ENCODE peak calls at places on chromosomes 11 and 22, in six cellular contexts. A is Panc1, R is prostate gland, U is pancreas, H is keratinocyte, F is lung. J is an unnamed sample.

GRCh38 chr11:12518606-12519385 is 141.4 kb downstream of the PARVA start:
- DNase-seq in U (no peak), A (no peak), F (no peak), H (no peak), R (no peak), J (no peak)

GRCh38 chr11:7609521-7609920 is 63.8 kb downstream of the CYB5R2 start:
- DNase-seq in H (no peak), U (no peak), F (no peak), R (no peak), A (no peak), J (no peak)

GRCh38 chr11:81772161-81772560 is 961.5 kb downstream of the FAM181B start:
- DNase-seq in F (no peak), U (no peak), R (no peak), A (no peak), H (no peak), J (no peak)

GRCh38 chr11:15742626-15743243 is 613.6 kb downstream of the SOX6 start:
- DNase-seq in H (no peak), F (no peak), R (no peak), U (no peak), A (no peak), J (no peak)

GRCh38 chr11:122778148-122778547 is 60.2 kb upstream of the CRTAM start:
- DNase-seq in R (no peak), H (no peak), A (no peak), F (no peak), U (no peak), J (no peak)

GRCh38 chr11:64751580-64751979 is 7.6 kb upstream of the RASGRP2 start:
- DNase-seq in H (no peak), A (no peak), U (no peak), R (no peak), F (no peak), J (no peak)

GRCh38 chr11:6681505-6681904 is 1.6 kb downstream of the MRPL17 start:
- DNase-seq in U (no peak), H (no peak), F (no peak), R (no peak), A (no peak), J (no peak)

GRCh38 chr11:113474362-113475159 is 637 bp downstream of the DRD2 start:
- DNase-seq in R (peak; percentile 57), U (peak; percentile 87), F (peak; percentile 78), A (no peak), H (peak; percentile 28), J (peak; percentile 72)

GRCh38 chr22:50529416-50530279 is at the start of gene TYMP:
- DNase-seq in H (no peak), F (peak; percentile 81), R (peak; percentile 49), A (no peak), U (peak; percentile 86), J (no peak)

GRCh38 chr22:23531966-23532735 is 47.9 kb downstream of the IGLL1 start:
- DNase-seq in F (no peak), U (peak; percentile 41), A (no peak), H (no peak), R (no peak), J (no peak)

GRCh38 chr22:31923761-31924160 is 20.6 kb upstream of the YWHAH start:
- DNase-seq in A (no peak), H (no peak), F (no peak), R (no peak), U (no peak), J (no peak)

GRCh38 chr11:548700-549603 is 11.6 kb downstream of the LMNTD2 start:
- DNase-seq in U (no peak), A (no peak), R (no peak), H (no peak), F (no peak), J (no peak)

GRCh38 chr11:68337399-68337835 is 25.0 kb downstream of the LRP5 start:
- DNase-seq in H (peak; percentile 77), R (no peak), A (no peak), F (no peak), U (no peak), J (no peak)

GRCh38 chr11:26620282-26621045 is 48.4 kb upstream of the MUC15 start:
- DNase-seq in R (no peak), A (no peak), H (no peak), F (no peak), U (no peak), J (no peak)

GRCh38 chr11:36460220-36460619 is 49.9 kb downstream of the TRAF6 start:
- DNase-seq in U (no peak), A (no peak), H (no peak), R (no peak), F (no peak), J (no peak)

GRCh38 chr22:38088723-38089473 is 4.9 kb upstream of the SLC16A8 start:
- DNase-seq in U (no peak), H (peak; percentile 15), F (no peak), A (no peak), R (no peak), J (no peak)

DNA sequence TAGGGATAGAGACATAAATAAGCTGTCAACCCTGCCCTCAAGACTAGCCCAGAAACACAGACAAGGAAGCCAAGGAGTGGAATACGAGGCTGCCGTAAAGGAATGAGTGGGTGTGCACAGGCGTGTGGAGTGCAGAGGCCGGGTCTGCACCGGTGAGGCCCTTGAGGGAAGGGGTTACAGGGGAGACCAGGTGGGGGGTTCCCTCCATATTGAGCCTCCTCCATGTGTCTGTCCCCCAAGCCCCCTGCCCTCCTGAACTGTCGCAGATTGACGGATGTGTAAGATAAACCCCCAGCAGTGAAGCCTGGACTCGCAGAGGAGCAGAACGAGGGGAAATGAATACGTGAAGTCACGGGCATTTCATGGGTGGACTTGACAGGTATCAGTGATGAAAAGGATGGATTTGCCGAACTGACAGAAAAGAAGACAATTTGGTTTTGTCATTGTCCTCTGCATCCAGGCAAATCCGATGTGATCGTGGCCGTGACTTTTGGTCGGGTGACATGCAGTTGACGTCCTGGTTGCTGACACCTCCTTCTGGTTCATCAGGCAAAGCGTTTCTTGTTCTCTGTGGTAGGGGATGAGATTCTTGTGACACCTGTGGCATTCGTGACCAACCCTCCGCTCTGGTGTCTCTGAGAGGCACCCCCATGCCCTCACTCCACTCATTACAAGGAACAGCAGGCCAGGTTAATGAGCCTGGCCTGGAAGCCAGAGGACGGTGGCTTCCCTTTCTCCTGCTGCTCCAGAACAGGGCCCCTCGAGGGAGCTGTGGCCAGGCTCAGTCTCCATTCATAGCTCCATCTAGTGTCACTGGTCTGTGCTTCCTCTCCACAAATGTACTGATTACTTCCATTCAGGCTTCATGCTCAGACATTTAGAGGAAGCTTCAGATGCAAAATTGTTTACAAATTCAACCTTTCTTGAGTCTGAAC is 223.1 kb upstream of the B3GAT1 start:
- DNase-seq in H (no peak), R (no peak), A (no peak), U (no peak), F (no peak), J (no peak)
- TF ChIP-seq CTCF in H (no peak), R (no peak), A (no peak), U (no peak), F (no peak), J (no peak)

GRCh38 chr11:61969391-61969758 is 1.9 kb upstream of the FTH1 start:
- DNase-seq in R (no peak), A (no peak), H (no peak), F (no peak), U (no peak), J (no peak)
- H3K4me1 ChIP-seq in R (peaks cover 30% of the 10 kb centered on the region), A (peaks cover 60% of the 10 kb centered on the region), H (peaks cover 73% of the 10 kb centered on the region), F (peaks cover 21% of the 10 kb centered on the region), U (peaks cover 43% of the 10 kb centered on the region), J (peaks cover 54% of the 10 kb centered on the region)

DNA sequence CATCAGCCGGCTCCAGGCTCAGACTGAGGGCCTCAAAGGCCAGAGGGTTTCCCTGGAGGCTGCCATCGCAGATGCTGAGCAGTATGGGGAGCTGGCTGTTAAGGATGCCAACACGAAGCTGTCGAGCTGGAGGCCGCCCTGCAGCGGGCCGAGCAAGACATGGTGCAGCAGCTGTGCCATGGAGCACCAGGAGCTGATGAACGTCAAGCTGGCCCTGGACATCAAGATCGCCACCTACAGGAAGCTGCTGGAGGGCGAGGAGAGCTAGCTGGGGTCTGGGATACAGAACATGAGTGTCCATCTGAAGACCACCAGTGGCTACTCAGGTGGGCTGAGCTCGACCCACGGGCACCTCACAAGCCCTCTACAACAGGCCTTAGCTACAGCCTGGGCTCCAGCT is 4.0 kb upstream of the SCUBE2 start:
- DNase-seq in F (no peak), H (no peak), U (no peak), R (no peak), A (no peak), J (no peak)
- TF ChIP-seq CTCF in F (no peak), H (peak; percentile 9), U (no peak), R (no peak), A (peak; percentile 71), J (no peak)

DNA sequence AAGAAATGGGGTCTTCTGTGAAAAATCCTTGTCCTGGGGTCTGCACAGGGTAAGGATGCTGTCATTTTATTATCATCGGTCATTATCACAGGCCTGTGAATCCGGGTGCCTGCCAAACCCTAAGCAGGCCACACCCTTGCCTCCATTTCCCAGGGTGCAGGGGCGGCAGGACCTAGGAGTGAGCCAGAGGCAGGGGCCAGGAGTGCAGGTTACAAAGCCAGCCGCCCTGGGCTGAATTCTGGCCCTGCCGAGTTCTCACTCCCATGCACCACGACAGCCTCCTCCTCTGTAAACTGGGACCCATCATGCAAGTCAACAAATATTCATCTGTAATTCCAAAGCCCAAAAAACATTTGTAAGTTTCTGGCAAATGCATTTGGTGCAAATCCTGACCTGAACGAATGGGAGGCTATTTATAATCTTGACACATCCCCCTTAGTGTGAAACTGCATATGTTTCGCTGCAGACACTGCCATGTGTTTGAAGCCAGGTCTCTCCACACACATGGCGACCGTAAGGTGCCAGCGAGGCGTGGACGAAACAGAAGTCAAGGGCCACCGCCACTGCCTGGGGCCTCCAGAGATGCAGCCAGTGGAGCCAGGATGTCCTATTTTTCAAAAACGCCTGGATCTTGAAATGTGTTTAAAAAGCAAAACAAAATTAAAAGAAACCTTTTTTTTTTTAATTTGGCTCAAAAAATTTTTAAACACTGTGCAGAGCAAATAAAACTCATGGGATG is 6.7 kb downstream of the CD5 start:
- DNase-seq in H (no peak), F (no peak), U (no peak), R (no peak), A (no peak), J (no peak)
- H3K4me1 ChIP-seq in H (no peaks in the 10 kb centered on the region), F (no peaks in the 10 kb centered on the region), U (no peaks in the 10 kb centered on the region), R (no peaks in the 10 kb centered on the region), A (no peaks in the 10 kb centered on the region), J (no peaks in the 10 kb centered on the region)

GRCh38 chr11:72643547-72643946 is 30.7 kb downstream of the PDE2A start:
- DNase-seq in U (no peak), R (no peak), A (peak; percentile 43), F (no peak), H (peak; percentile 55), J (peak; percentile 83)
- TF ChIP-seq CTCF in U (no peak), R (no peak), A (no peak), F (no peak), H (no peak), J (no peak)